ENCODE peak calls at places on chromosomes 2 and 18, in five cellular contexts. U is transverse colon, F is K562, Y is HepG2, V is suprapubic skin. Z is an unnamed sample.

GRCh38 chr18:21257383-21257782 is 15.4 kb downstream of the GREB1L start:
- DNase-seq in Y (peak; percentile 16), V (no peak), U (no peak), F (no peak), Z (no peak)

GRCh38 chr18:11112218-11112750 is 37.1 kb downstream of the PIEZO2 start:
- DNase-seq in Y (no peak), V (no peak), F (no peak), U (no peak), Z (no peak)

GRCh38 chr18:26547302-26548143 is 830 bp downstream of the KCTD1 start:
- DNase-seq in Y (no peak), U (peak; percentile 60), F (no peak), V (peak; percentile 82), Z (peak; percentile 87)

GRCh38 chr2:72276356-72276755 is 128.7 kb upstream of the CYP26B1 start:
- DNase-seq in F (no peak), Y (no peak), U (no peak), V (no peak), Z (no peak)

GRCh38 chr2:189293164-189293563 is 113.6 kb upstream of the COL5A2 start:
- DNase-seq in Y (no peak), U (no peak), V (no peak), F (no peak), Z (no peak)

GRCh38 chr2:143428700-143429099 is 299.5 kb downstream of the ARHGAP15 start:
- DNase-seq in U (no peak), Y (no peak), F (peak; percentile 7), V (no peak), Z (no peak)

GRCh38 chr2:19688059-19688458 is 213.7 kb downstream of the TTC32 start:
- DNase-seq in Y (no peak), U (no peak), F (no peak), V (no peak), Z (no peak)

GRCh38 chr2:102473020-102473419 is at the start of gene SLC9A4:
- DNase-seq in V (no peak), Y (peak; percentile 52), U (peak; percentile 65), F (peak; percentile 51), Z (no peak)

GRCh38 chr18:78780719-78781600 is 198.7 kb upstream of the SALL3 start:
- DNase-seq in F (no peak), V (peak; percentile 77), Y (no peak), U (no peak), Z (peak; percentile 68)

GRCh38 chr2:238325694-238326093 is 5.4 kb downstream of the TRAF3IP1 start:
- DNase-seq in Y (no peak), F (no peak), U (no peak), V (peak; percentile 57), Z (no peak)

GRCh38 chr2:143334837-143335236 is 205.6 kb downstream of the ARHGAP15 start:
- DNase-seq in U (no peak), Y (no peak), V (no peak), F (no peak), Z (no peak)

GRCh38 chr2:42789751-42790150 is 2.6 kb downstream of the HAAO start:
- DNase-seq in Y (no peak), U (no peak), V (no peak), F (no peak), Z (no peak)

GRCh38 chr18:59042477-59042842 is 97.2 kb upstream of the SEC11C start:
- DNase-seq in F (no peak), U (no peak), V (no peak), Y (no peak), Z (no peak)

GRCh38 chr2:127864877-127865276 is 6.9 kb upstream of the POLR2D start:
- DNase-seq in V (no peak), U (peak; percentile 89), Y (no peak), F (peak; percentile 84), Z (no peak)
- H3K4me3 ChIP-seq in V (no peak overlapping the region), U (no peak overlapping the region), Y (no peak overlapping the region), F (no peak overlapping the region), Z (no peak overlapping the region)

GRCh38 chr18:48611785-48612480 is 73.1 kb downstream of the CTIF start:
- DNase-seq in U (no peak), V (no peak), F (no peak), Y (peak; percentile 44), Z (peak; percentile 58)
- TF ChIP-seq POLR2AphosphoS5 in U (no peak), V (no peak), F (no peak), Y (no peak), Z (no peak)

GRCh38 chr2:128026422-128027277 is 1.2 kb downstream of the SAP130 start:
- DNase-seq in V (peak; percentile 80), Y (no peak), F (no peak), U (no peak), Z (no peak)
- TF ChIP-seq POLR2A in V (no peak), Y (no peak), F (no peak), U (no peak), Z (no peak)

GRCh38 chr2:12452211-12452610 is 264.5 kb upstream of the TRIB2 start:
- DNase-seq in V (no peak), U (no peak), Y (no peak), F (no peak), Z (no peak)
- H3K4me3 ChIP-seq in V (no peak overlapping the region), U (no peak overlapping the region), Y (no peak overlapping the region), F (no peak overlapping the region), Z (no peak overlapping the region)

DNA sequence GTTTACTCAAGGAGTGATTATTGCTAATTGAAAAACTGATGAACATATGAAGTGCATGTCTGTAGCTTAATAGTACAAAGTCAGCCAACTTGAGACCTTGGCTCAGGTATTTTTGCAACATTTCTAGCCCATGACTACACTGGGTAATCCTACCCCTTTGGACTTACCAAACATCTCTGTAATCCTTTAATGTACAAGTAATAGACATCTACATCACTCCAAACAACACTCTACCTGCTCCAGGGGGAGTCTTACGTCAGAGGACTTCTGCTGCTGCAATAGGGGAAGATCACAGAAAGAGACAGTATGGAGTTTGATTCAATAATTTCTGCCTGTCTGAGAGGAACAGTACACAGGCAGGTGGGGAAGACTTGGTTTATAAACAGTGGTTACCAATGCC is 54.0 kb downstream of the IWS1 start:
- DNase-seq in V (no peak), U (no peak), F (no peak), Y (peak; percentile 55), Z (no peak)
- TF ChIP-seq POLR2AphosphoS5 in V (no peak), U (no peak), F (no peak), Y (no peak), Z (no peak)

DNA sequence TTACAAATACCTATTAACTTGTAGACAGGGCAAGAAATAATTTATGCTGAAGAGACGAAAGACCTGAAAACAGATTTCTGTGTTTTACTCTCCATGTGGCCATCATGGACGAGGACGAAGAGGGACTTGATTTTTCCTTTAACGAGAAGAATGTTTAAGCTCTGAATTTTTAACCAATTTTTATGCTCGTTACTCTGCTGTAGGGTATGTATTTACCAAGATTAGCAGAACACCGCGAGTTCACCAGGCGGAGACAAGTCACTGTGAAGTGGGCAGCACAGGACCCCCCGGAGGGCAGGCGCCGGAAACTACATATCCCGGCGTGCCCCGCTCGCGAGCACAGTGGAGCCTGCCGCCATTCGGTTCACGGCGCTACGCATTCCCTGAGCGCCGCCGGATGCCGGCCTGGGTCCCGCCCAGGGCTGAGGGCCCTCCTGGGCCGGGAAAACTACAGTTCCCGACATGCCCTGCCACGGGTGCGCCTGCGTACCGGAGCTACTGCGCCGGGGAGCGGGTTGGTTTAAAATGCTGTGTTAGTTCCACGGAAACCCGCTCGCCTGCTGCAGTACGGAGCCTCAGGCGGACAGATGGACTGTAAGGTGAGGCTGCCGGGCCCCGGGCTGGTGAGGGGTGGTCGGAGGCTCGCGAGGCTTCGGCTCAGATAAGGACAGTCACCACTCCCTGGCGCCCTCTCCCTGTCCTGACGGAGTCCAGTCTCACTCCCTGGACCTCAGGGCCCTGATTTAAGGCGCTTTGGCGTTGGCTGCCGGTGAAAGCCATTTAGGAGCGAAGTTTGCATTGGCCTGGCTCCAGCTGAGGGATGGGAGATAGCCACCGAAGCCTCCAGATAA is at the start of gene CCDC150:
- DNase-seq in V (peak; percentile 92), Y (peak; percentile 94), F (peak; percentile 88), U (peak; percentile 94), Z (peak; percentile 98)
- TF ChIP-seq POLR2A in V (no peak), Y (peak; percentile 84), F (peak; percentile 78), U (no peak), Z (no peak)

DNA sequence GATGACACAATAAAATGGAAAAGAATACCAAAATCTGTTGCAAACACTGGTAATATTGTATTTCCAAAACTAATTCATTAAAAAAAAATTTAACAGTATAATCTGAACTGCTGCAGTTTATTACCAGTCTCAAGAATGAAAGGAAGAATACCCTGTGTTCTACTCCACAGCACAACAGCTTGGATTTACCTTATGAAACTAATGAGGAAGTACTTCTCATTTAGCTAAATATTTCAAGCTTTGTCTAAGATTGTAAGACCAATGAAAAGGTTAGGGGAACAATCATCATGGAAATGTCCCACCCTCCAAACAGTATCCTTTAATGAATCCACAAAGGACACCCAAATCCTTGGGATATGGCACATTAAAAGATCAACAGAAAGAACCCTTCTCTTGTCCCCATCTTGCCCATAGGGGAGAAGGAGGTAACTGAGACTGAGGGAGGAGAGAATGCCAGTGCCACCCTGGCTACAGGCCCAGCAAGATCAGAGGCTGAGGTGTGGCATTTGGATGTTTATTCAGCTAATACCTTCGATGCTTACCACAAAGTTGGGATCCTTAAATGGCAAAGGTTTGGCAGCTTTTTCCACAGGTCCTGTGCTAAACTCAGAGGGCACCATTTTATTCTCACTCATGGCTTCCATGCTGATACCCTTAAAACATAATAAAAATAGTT is 17.7 kb downstream of the INO80C start:
- DNase-seq in F (no peak), U (peak; percentile 46), Y (no peak), V (no peak), Z (no peak)
- H3K4me3 ChIP-seq in F (no peak overlapping the region), U (no peak overlapping the region), Y (no peak overlapping the region), V (no peak overlapping the region), Z (no peak overlapping the region)

Z was measured in spleen.